ENCODE peak calls at places on chromosomes 11 and 22, in four cellular contexts. M is HepG2, B is GM12878, F is K562. L is an unnamed sample.

GRCh38 chr11:117337061-117337460 is 9.4 kb downstream of the CEP164 start:
- DNase-seq in M (no peak), B (no peak), F (no peak), L (no peak)

GRCh38 chr11:2527621-2528291 is 82.9 kb downstream of the KCNQ1 start:
- DNase-seq in F (no peak), M (no peak), B (no peak), L (peak)

GRCh38 chr11:100874203-100874602 is 187.1 kb downstream of the ARHGAP42 start:
- DNase-seq in F (no peak), B (no peak), M (no peak), L (no peak)

GRCh38 chr11:118842369-118842768 is 41.3 kb upstream of the CXCR5 start:
- DNase-seq in F (no peak), M (no peak), B (no peak), L (no peak)

GRCh38 chr11:15622231-15622890 is 507.6 kb downstream of the INSC start:
- DNase-seq in F (no peak), B (no peak), M (no peak), L (no peak)

GRCh38 chr22:37824674-37825641 is 1.8 kb downstream of the GALR3 start:
- DNase-seq in M (no peak), B (no peak), F (no peak), L (peak)

GRCh38 chr22:50569896-50570535 is 7.3 kb upstream of the SYCE3 start:
- DNase-seq in B (no peak), F (no peak), M (no peak), L (no peak)

GRCh38 chr11:121416909-121417567 is 35.1 kb upstream of the SORL1 start:
- DNase-seq in F (no peak), M (no peak), B (peak), L (no peak)

GRCh38 chr11:67422894-67423293 is 5.4 kb upstream of the RPS6KB2 start:
- DNase-seq in B (no peak), F (peak), M (no peak), L (no peak)
- TF ChIP-seq ETV6 in B (no peak), F (no peak), M (no peak), L (no peak)

GRCh38 chr22:47090591-47091240 is 328.3 kb downstream of the TBC1D22A start:
- DNase-seq in F (peak), M (no peak), B (no peak), L (peak)
- TF ChIP-seq ETV6 in F (no peak), M (no peak), B (no peak), L (no peak)

GRCh38 chr11:4072668-4073285 is 21.8 kb upstream of the RRM1 start:
- DNase-seq in B (peak), M (peak), F (peak), L (no peak)
- TF ChIP-seq ETV6 in B (no peak), M (no peak), F (no peak), L (no peak)

GRCh38 chr22:27420186-27420816 is 381.3 kb downstream of the MN1 start:
- DNase-seq in M (no peak), F (no peak), B (no peak), L (no peak)

GRCh38 chr22:27419473-27419872 is 382.1 kb downstream of the MN1 start:
- DNase-seq in F (no peak), M (no peak), B (no peak), L (no peak)

GRCh38 chr22:27418261-27418660 is 383.3 kb downstream of the MN1 start:
- DNase-seq in M (no peak), B (no peak), F (no peak), L (no peak)

GRCh38 chr22:27422442-27422841 is 379.1 kb downstream of the MN1 start:
- DNase-seq in M (no peak), F (no peak), B (no peak), L (no peak)

GRCh38 chr22:27420817-27421361 is 380.7 kb downstream of the MN1 start:
- DNase-seq in M (no peak), F (no peak), B (no peak), L (no peak)
- TF ChIP-seq ETV6 in M (no peak), F (no peak), B (no peak), L (no peak)

GRCh38 chr11:18313985-18314763 is 7.8 kb downstream of the HPS5 start:
- DNase-seq in M (no peak), B (no peak), F (peak), L (no peak)
- TF ChIP-seq ETV6 in M (no peak), B (no peak), F (no peak), L (no peak)

GRCh38 chr11:126424471-126425039 is 69.1 kb downstream of the ST3GAL4 start:
- DNase-seq in M (no peak), F (no peak), B (no peak), L (no peak)
- TF ChIP-seq ETV6 in M (no peak), F (no peak), B (no peak), L (no peak)

L was measured in WTC11.